ENCODE peak calls at places on chromosomes 1 and 21, in ten cellular contexts. X is keratinocyte; L is CD8-positive, alpha-beta T cell; O is amygdala; U is activated CD8-positive, alpha-beta memory T cell treated with anti-CD3 and anti-CD28 coated beads for 48 hours; G is GM20000; M is LoVo; C is stimulated activated CD8-positive, alpha-beta memory T cell treated with anti-CD3 and anti-CD28 coated beads, Interleukin-4, amount 100 ng/mL, for 48 hours; A is kidney; E is CD4-positive, alpha-beta T cell. R is an unnamed sample.

GRCh38 chr1:236854602-236854978 is 59.5 kb downstream of the MTR start:
- DNase-seq in X (no peak), L (no peak), O (no peak), U (no peak), G (no peak), M (no peak), C (no peak), A (no peak), E (no peak), R (no peak)

GRCh38 chr1:94864821-94865220 is 44.7 kb downstream of the SLC44A3 start:
- DNase-seq in X (no peak), L (no peak), O (no peak), U (no peak), G (no peak), M (no peak), C (no peak), A (no peak), E (no peak), R (no peak)

GRCh38 chr1:54304518-54304917 is 101.7 kb downstream of the SSBP3 start:
- DNase-seq in X (no peak), L (no peak), O (no peak), U (no peak), G (no peak), M (no peak), C (no peak), A (no peak), E (no peak), R (no peak)

GRCh38 chr1:175911138-175911537 is 167.7 kb upstream of the TNR start:
- DNase-seq in X (no peak), L (no peak), O (no peak), U (no peak), G (no peak), M (no peak), C (no peak), A (no peak), E (no peak), R (no peak)

GRCh38 chr21:15121655-15122120 is 56.9 kb upstream of the NRIP1 start:
- DNase-seq in X (no peak), L (no peak), O (no peak), U (no peak), G (no peak), M (peak), C (no peak), A (no peak), E (no peak), R (no peak)

GRCh38 chr1:60874703-60875102 is 207.7 kb upstream of the NFIA start:
- DNase-seq in X (peak), L (no peak), O (no peak), U (no peak), G (no peak), M (peak), C (peak), A (no peak), E (no peak), R (no peak)

GRCh38 chr21:34570315-34570714 is 44.6 kb downstream of the RCAN1 start:
- DNase-seq in X (no peak), L (no peak), O (no peak), U (no peak), G (no peak), M (no peak), C (no peak), A (no peak), E (no peak), R (no peak)

GRCh38 chr1:193471981-193472380 is 285.6 kb upstream of the B3GALT2 start:
- DNase-seq in X (no peak), L (no peak), O (no peak), U (no peak), G (no peak), M (no peak), C (no peak), A (no peak), E (no peak), R (no peak)

GRCh38 chr1:44089371-44090070 is 29.1 kb upstream of the KLF17 start:
- DNase-seq in X (no peak), L (no peak), O (no peak), U (no peak), G (no peak), M (no peak), C (no peak), A (no peak), E (no peak), R (no peak)

GRCh38 chr1:1877852-1878436 is 12.9 kb downstream of the GNB1 start:
- DNase-seq in X (no peak), L (no peak), O (no peak), U (no peak), G (no peak), M (no peak), C (no peak), A (peak), E (no peak), R (no peak)

GRCh38 chr1:58883037-58883887 is 99.4 kb upstream of the JUN start:
- DNase-seq in X (peak), L (no peak), O (no peak), U (no peak), G (no peak), M (peak), C (no peak), A (peak), E (no peak), R (no peak)

GRCh38 chr21:35398366-35398982 is 349.4 kb upstream of the RUNX1 start:
- DNase-seq in X (no peak), L (no peak), O (no peak), U (no peak), G (no peak), M (no peak), C (no peak), A (no peak), E (no peak), R (no peak)